ENCODE peak calls at places on chromosomes 13 and 19, in six cellular contexts. N is Karpas-422, H is left ventricle myocardium inferior, K is cardiac muscle cell, W is uterus, P is tibial artery. D is an unnamed sample.

GRCh38 chr13:75173457-75174356 is 308.3 kb downstream of the TBC1D4 start:
- DNase-seq in N (no peak), H (no peak), K (no peak), W (no peak), P (no peak), D (peak; percentile 5)

GRCh38 chr13:111644750-111645149 is 324.3 kb downstream of the TEX29 start:
- DNase-seq in N (no peak), H (no peak), K (no peak), W (no peak), P (peak; percentile 51), D (no peak)

GRCh38 chr19:58218899-58219298 is 9.8 kb upstream of the ZNF544 start:
- DNase-seq in N (peak; percentile 84), H (no peak), K (peak; percentile 18), W (no peak), P (no peak), D (no peak)

GRCh38 chr13:100542546-100543156 is 45.9 kb downstream of the GGACT start:
- DNase-seq in N (peak; percentile 94), H (no peak), K (no peak), W (no peak), P (no peak), D (peak; percentile 7)

GRCh38 chr13:23695711-23696512 is 125.7 kb downstream of the TNFRSF19 start:
- DNase-seq in N (peak; percentile 85), H (peak; percentile 58), K (no peak), W (no peak), P (no peak), D (no peak)

GRCh38 chr13:96029002-96029401 is 24.2 kb downstream of the UGGT2 start:
- DNase-seq in N (no peak), H (no peak), K (no peak), W (no peak), P (no peak), D (no peak)

GRCh38 chr13:113171250-113172125 is 13.0 kb downstream of the PROZ start:
- DNase-seq in N (no peak), H (no peak), K (no peak), W (no peak), P (no peak), D (no peak)

GRCh38 chr13:21980049-21980448 is 309.2 kb downstream of the FGF9 start:
- DNase-seq in N (no peak), H (no peak), K (no peak), W (no peak), P (no peak), D (no peak)

GRCh38 chr13:36088001-36088400 is 43.2 kb downstream of the DCLK1 start:
- DNase-seq in N (no peak), H (no peak), K (no peak), W (no peak), P (no peak), D (no peak)

GRCh38 chr13:75879656-75880055 is 243.5 kb downstream of the LMO7 start:
- DNase-seq in N (no peak), H (no peak), K (no peak), W (no peak), P (no peak), D (no peak)

GRCh38 chr19:11092181-11092538 is 2.9 kb downstream of the LDLR start:
- DNase-seq in N (no peak), H (no peak), K (no peak), W (no peak), P (no peak), D (no peak)

GRCh38 chr13:106133025-106133424 is 402.4 kb downstream of the EFNB2 start:
- DNase-seq in N (no peak), H (no peak), K (no peak), W (no peak), P (no peak), D (peak; percentile 76)

GRCh38 chr13:32969516-32969941 is 46.7 kb upstream of the KL start:
- DNase-seq in N (no peak), H (no peak), K (no peak), W (peak; percentile 20), P (no peak), D (no peak)

GRCh38 chr19:38402967-38403674 is at the start of gene FAM98C:
- DNase-seq in N (peak; percentile 99), H (peak; percentile 96), K (peak; percentile 98), W (peak; percentile 95), P (peak; percentile 97), D (peak; percentile 97)

GRCh38 chr19:8115805-8116396 is 33.5 kb downstream of the FBN3 start:
- DNase-seq in N (no peak), H (no peak), K (no peak), W (no peak), P (no peak), D (no peak)

DNA sequence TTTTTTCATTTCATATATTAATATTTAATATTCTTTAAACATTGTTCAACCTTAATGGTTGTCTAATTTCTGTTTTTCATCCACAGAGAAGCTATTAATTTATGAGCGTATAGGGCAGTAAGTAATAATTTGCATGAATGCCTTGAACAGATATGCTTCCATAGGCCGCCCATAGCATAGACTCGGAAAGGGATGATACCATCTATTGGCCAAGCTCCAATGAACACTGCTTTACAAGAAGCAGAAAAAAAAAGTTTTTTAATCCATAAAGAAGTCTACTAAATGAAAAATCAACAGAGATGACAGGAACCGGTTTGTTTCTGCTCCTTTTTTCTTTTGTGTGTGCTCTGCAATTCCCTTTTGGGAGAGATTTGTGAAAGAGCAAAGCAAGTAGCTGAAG is 215.8 kb upstream of the SOX21 start:
- DNase-seq in N (no peak), H (no peak), K (no peak), W (no peak), P (no peak), D (no peak)
- H3K4me3 ChIP-seq in N (no peak overlapping the region), H (no peak overlapping the region), K (no peak overlapping the region), W (no peak overlapping the region), P (no peak overlapping the region), D (no peak overlapping the region)

GRCh38 chr13:98556968-98557591 is 19.8 kb downstream of the STK24 start:
- DNase-seq in N (no peak), H (no peak), K (no peak), W (no peak), P (peak; percentile 47), D (no peak)
- H3K4me1 ChIP-seq in N (peaks cover 27% of the 10 kb centered on the region), H (peaks cover 93% of the 10 kb centered on the region), K (peaks cover 15% of the 10 kb centered on the region), W (peaks cover 4% of the 10 kb centered on the region), P (no peaks in the 10 kb centered on the region), D (peaks cover 6% of the 10 kb centered on the region)

GRCh38 chr13:54415753-54416366 is 1387.2 kb downstream of the OLFM4 start:
- DNase-seq in N (no peak), H (no peak), K (no peak), W (no peak), P (no peak), D (no peak)
- H3K4me3 ChIP-seq in N (no peak overlapping the region), H (no peak overlapping the region), K (no peak overlapping the region), W (no peak overlapping the region), P (no peak overlapping the region), D (no peak overlapping the region)

GRCh38 chr13:46378411-46378810 is 8.6 kb downstream of the RUBCNL start:
- DNase-seq in N (no peak), H (no peak), K (no peak), W (no peak), P (no peak), D (no peak)
- H3K4me1 ChIP-seq in N (peaks cover 15% of the 10 kb centered on the region), H (no peaks in the 10 kb centered on the region), K (no peaks in the 10 kb centered on the region), W (no peaks in the 10 kb centered on the region), P (no peaks in the 10 kb centered on the region), D (no peaks in the 10 kb centered on the region)